ENCODE peak calls at places on chromosomes 7 and 10, in seven cellular contexts. S is OCI-LY7; U is thoracic aorta; E is tibial nerve; H is transverse colon; V is left ventricle myocardium inferior; T is CD4-positive, alpha-beta T cell. Z is an unnamed sample.

GRCh38 chr10:47406870-47407648 is 23.0 kb upstream of the ZNF488 start:
- DNase-seq in S (no peak), U (no peak), E (no peak), H (no peak), V (no peak), T (no peak), Z (peak; percentile 91)

GRCh38 chr10:77756319-77757232 is 119.0 kb upstream of the KCNMA1 start:
- DNase-seq in S (peak; percentile 23), U (no peak), E (no peak), H (peak; percentile 24), V (no peak), T (no peak), Z (peak; percentile 70)

GRCh38 chr7:68400783-68401182 is 1197.5 kb upstream of the AUTS2 start:
- DNase-seq in S (no peak), U (no peak), E (no peak), H (no peak), V (no peak), T (no peak), Z (no peak)

GRCh38 chr7:151387161-151388006 is 22.5 kb downstream of the WDR86 start:
- DNase-seq in S (no peak), U (no peak), E (no peak), H (no peak), V (no peak), T (no peak), Z (no peak)

GRCh38 chr7:117616694-117617093 is 136.9 kb downstream of the CFTR start:
- DNase-seq in S (no peak), U (no peak), E (no peak), H (no peak), V (no peak), T (no peak), Z (no peak)

GRCh38 chr10:9331583-9332008 is 1277.1 kb downstream of the GATA3 start:
- DNase-seq in S (peak; percentile 66), U (no peak), E (no peak), H (no peak), V (no peak), T (no peak), Z (peak; percentile 69)

GRCh38 chr10:8405551-8405950 is 351.1 kb downstream of the GATA3 start:
- DNase-seq in S (no peak), U (no peak), E (no peak), H (no peak), V (no peak), T (no peak), Z (no peak)

GRCh38 chr10:71621783-71622526 is 97.6 kb downstream of the C10orf105 start:
- DNase-seq in S (peak; percentile 77), U (no peak), E (peak; percentile 22), H (no peak), V (no peak), T (no peak), Z (peak; percentile 71)

GRCh38 chr7:40356312-40356711 is 221.5 kb downstream of the SUGCT start:
- DNase-seq in S (no peak), U (no peak), E (no peak), H (no peak), V (no peak), T (no peak), Z (no peak)

GRCh38 chr7:149310113-149310836 is 48.3 kb downstream of the ZNF783 start:
- DNase-seq in S (peak; percentile 63), U (no peak), E (no peak), H (no peak), V (no peak), T (no peak), Z (peak; percentile 31)

GRCh38 chr7:47225387-47226170 is 356.3 kb downstream of the TNS3 start:
- DNase-seq in S (peak; percentile 36), U (no peak), E (no peak), H (no peak), V (no peak), T (no peak), Z (no peak)

GRCh38 chr10:71555087-71555728 is 158.5 kb downstream of the CDH23 start:
- DNase-seq in S (no peak), U (no peak), E (no peak), H (no peak), V (no peak), T (no peak), Z (no peak)

GRCh38 chr10:43124574-43125273 is 13.5 kb upstream of the CSGALNACT2 start:
- DNase-seq in S (no peak), U (no peak), E (no peak), H (peak; percentile 6), V (no peak), T (no peak), Z (no peak)

GRCh38 chr7:108222236-108222892 is 92.2 kb upstream of the LAMB4 start:
- DNase-seq in S (no peak), U (no peak), E (no peak), H (no peak), V (no peak), T (no peak), Z (no peak)
- H3K27ac ChIP-seq in S (no peak overlapping the region), U (no peak overlapping the region), E (no peak overlapping the region), H (no peak overlapping the region), V (no peak overlapping the region), T (no peak overlapping the region), Z (no peak overlapping the region)

GRCh38 chr7:731440-732085 is 4.5 kb upstream of the PRKAR1B start:
- DNase-seq in S (no peak), U (no peak), E (no peak), H (no peak), V (no peak), T (no peak), Z (no peak)
- H3K27ac ChIP-seq in S (no peak overlapping the region), U (no peak overlapping the region), E (no peak overlapping the region), H (peak overlapping the region; percentile 64), V (peak overlapping the region; percentile 86), T (no peak overlapping the region), Z (peak overlapping the region; percentile 56)

GRCh38 chr10:33335800-33336605 is 1.5 kb upstream of the NRP1 start:
- DNase-seq in S (no peak), U (no peak), E (peak; percentile 40), H (peak; percentile 69), V (peak; percentile 82), T (no peak), Z (peak; percentile 50)
- H3K27ac ChIP-seq in S (no peak overlapping the region), U (peak overlapping the region; percentile 92), E (peak overlapping the region; percentile 82), H (peak overlapping the region; percentile 87), V (peak overlapping the region; percentile 99), T (no peak overlapping the region), Z (peak overlapping the region; percentile 94)

GRCh38 chr10:102227050-102227449 is 951 bp downstream of the ELOVL3 start:
- DNase-seq in S (no peak), U (no peak), E (no peak), H (no peak), V (no peak), T (no peak), Z (peak; percentile 62)

GRCh38 chr10:102230861-102231356 is 4.8 kb downstream of the ELOVL3 start:
- DNase-seq in S (no peak), U (no peak), E (no peak), H (peak; percentile 48), V (peak; percentile 22), T (peak; percentile 28), Z (no peak)

GRCh38 chr10:102231357-102232318 is 5.5 kb downstream of the ELOVL3 start:
- DNase-seq in S (peak; percentile 37), U (no peak), E (no peak), H (peak; percentile 72), V (peak; percentile 56), T (peak; percentile 53), Z (peak; percentile 73)

GRCh38 chr10:102230264-102230860 is 4.3 kb downstream of the ELOVL3 start:
- DNase-seq in S (no peak), U (no peak), E (no peak), H (peak; percentile 35), V (peak; percentile 31), T (no peak), Z (peak; percentile 67)

GRCh38 chr10:102229810-102230263 is 3.7 kb downstream of the ELOVL3 start:
- DNase-seq in S (peak; percentile 83), U (no peak), E (peak; percentile 75), H (peak; percentile 90), V (peak; percentile 84), T (peak; percentile 82), Z (peak; percentile 88)
- H3K27ac ChIP-seq in S (no peak overlapping the region), U (no peak overlapping the region), E (no peak overlapping the region), H (no peak overlapping the region), V (no peak overlapping the region), T (no peak overlapping the region), Z (peak overlapping the region; percentile 38)